ENCODE peak calls at places on chromosomes 5 and 9, in six cellular contexts. One of them, this sample, is unnamed.

GRCh38 chr5:45697211-45697610 is 1.0 kb upstream of the HCN1 start:
- DNase-seq in RWPE2: no peak
- DNase-seq in Peyer's patch: no peak
- DNase-seq in fibroblast of the conjunctiva: no peak
- DNase-seq in pancreas: no peak
- DNase-seq in AG09309: no peak
- DNase-seq in this sample: no peak

GRCh38 chr5:179304466-179304865 is 40.8 kb downstream of the ADAMTS2 start:
- DNase-seq in RWPE2: no peak
- DNase-seq in Peyer's patch: no peak
- DNase-seq in fibroblast of the conjunctiva: peak
- DNase-seq in pancreas: no peak
- DNase-seq in AG09309: peak
- DNase-seq in this sample: no peak

GRCh38 chr5:39941436-39941835 is 516.7 kb upstream of the DAB2 start:
- DNase-seq in RWPE2: no peak
- DNase-seq in Peyer's patch: no peak
- DNase-seq in fibroblast of the conjunctiva: no peak
- DNase-seq in pancreas: no peak
- DNase-seq in AG09309: no peak
- DNase-seq in this sample: no peak

GRCh38 chr9:114499528-114499927 is 5.7 kb downstream of the WHRN start:
- DNase-seq in RWPE2: no peak
- DNase-seq in Peyer's patch: no peak
- DNase-seq in fibroblast of the conjunctiva: no peak
- DNase-seq in pancreas: no peak
- DNase-seq in AG09309: no peak
- DNase-seq in this sample: no peak

GRCh38 chr9:114235113-114235589 is 79.8 kb downstream of the COL27A1 start:
- DNase-seq in RWPE2: no peak
- DNase-seq in Peyer's patch: no peak
- DNase-seq in fibroblast of the conjunctiva: no peak
- DNase-seq in pancreas: no peak
- DNase-seq in AG09309: no peak
- DNase-seq in this sample: no peak

GRCh38 chr9:121770415-121771273 is 119.2 kb downstream of the DAB2IP start:
- DNase-seq in RWPE2: peak
- DNase-seq in Peyer's patch: no peak
- DNase-seq in fibroblast of the conjunctiva: no peak
- DNase-seq in pancreas: peak
- DNase-seq in AG09309: peak
- DNase-seq in this sample: no peak

GRCh38 chr9:78286946-78287388 is 10.0 kb upstream of the PSAT1 start:
- DNase-seq in RWPE2: no peak
- DNase-seq in Peyer's patch: no peak
- DNase-seq in fibroblast of the conjunctiva: no peak
- DNase-seq in pancreas: no peak
- DNase-seq in AG09309: no peak
- DNase-seq in this sample: no peak

GRCh38 chr5:136141561-136141960 is 8.9 kb downstream of the SMAD5 start:
- DNase-seq in RWPE2: no peak
- DNase-seq in Peyer's patch: no peak
- DNase-seq in fibroblast of the conjunctiva: no peak
- DNase-seq in pancreas: no peak
- DNase-seq in AG09309: no peak
- DNase-seq in this sample: no peak

GRCh38 chr5:35852084-35852734 is 4.5 kb upstream of the IL7R start:
- DNase-seq in RWPE2: no peak
- DNase-seq in Peyer's patch: no peak
- DNase-seq in fibroblast of the conjunctiva: no peak
- DNase-seq in pancreas: no peak
- DNase-seq in AG09309: no peak
- DNase-seq in this sample: no peak

GRCh38 chr9:114424126-114424525 is 36.3 kb upstream of the AKNA start:
- DNase-seq in RWPE2: no peak
- DNase-seq in Peyer's patch: peak
- DNase-seq in fibroblast of the conjunctiva: no peak
- DNase-seq in pancreas: no peak
- DNase-seq in AG09309: no peak
- DNase-seq in this sample: no peak

GRCh38 chr9:137451976-137452760 is 7.0 kb downstream of the NSMF start:
- DNase-seq in RWPE2: peak
- DNase-seq in Peyer's patch: no peak
- DNase-seq in fibroblast of the conjunctiva: no peak
- DNase-seq in pancreas: peak
- DNase-seq in AG09309: no peak
- DNase-seq in this sample: no peak

GRCh38 chr5:103532116-103532734 is 30.4 kb downstream of the NUDT12 start:
- DNase-seq in RWPE2: no peak
- DNase-seq in Peyer's patch: no peak
- DNase-seq in fibroblast of the conjunctiva: no peak
- DNase-seq in pancreas: no peak
- DNase-seq in AG09309: no peak
- DNase-seq in this sample: no peak

GRCh38 chr9:127971357-127972315 is 9.2 kb downstream of the EEIG1 start:
- DNase-seq in RWPE2: no peak
- DNase-seq in Peyer's patch: no peak
- DNase-seq in fibroblast of the conjunctiva: no peak
- DNase-seq in pancreas: peak
- DNase-seq in AG09309: no peak
- DNase-seq in this sample: no peak